ENCODE peak calls at places on chromosomes 1 and 21, in four cellular contexts. Z is NB4, U is A549, G is endothelial cell. T is an unnamed sample.

GRCh38 chr1:151553659-151554058 is 13.6 kb downstream of the TUFT1 start:
- DNase-seq in Z (no peak), G (no peak), U (no peak), T (no peak)

GRCh38 chr1:165424454-165425283 is 20.3 kb downstream of the RXRG start:
- DNase-seq in U (no peak), Z (peak), G (no peak), T (no peak)

GRCh38 chr1:168213349-168213748 is 12.5 kb upstream of the SFT2D2 start:
- DNase-seq in U (no peak), G (no peak), Z (no peak), T (no peak)

GRCh38 chr1:118914379-118915161 is 73.6 kb downstream of the TBX15 start:
- DNase-seq in G (no peak), U (peak), Z (no peak), T (no peak)

GRCh38 chr1:90162216-90162615 is 167.3 kb downstream of the ZNF326 start:
- DNase-seq in Z (no peak), U (no peak), G (no peak), T (no peak)

GRCh38 chr1:233188061-233188460 is 107.5 kb downstream of the PCNX2 start:
- DNase-seq in G (no peak), Z (no peak), U (no peak), T (no peak)

GRCh38 chr1:111656093-111657017 is 36.8 kb downstream of the RAP1A start:
- DNase-seq in G (peak), Z (peak), U (peak), T (no peak)

GRCh38 chr21:31771685-31772084 is 39.8 kb upstream of the SCAF4 start:
- DNase-seq in U (no peak), G (no peak), Z (no peak), T (no peak)

GRCh38 chr1:232145768-232146167 is 484.2 kb downstream of the SIPA1L2 start:
- DNase-seq in U (peak), G (no peak), Z (no peak), T (no peak)

GRCh38 chr1:47819503-47819888 is 177.7 kb downstream of the TRABD2B start:
- DNase-seq in U (no peak), G (no peak), Z (no peak), T (no peak)

GRCh38 chr1:29332204-29332603 is 95.9 kb downstream of the PTPRU start:
- DNase-seq in U (peak), Z (peak), G (peak), T (no peak)

GRCh38 chr1:9115656-9116205 is 13.2 kb downstream of the GPR157 start:
- DNase-seq in U (no peak), Z (no peak), G (no peak), T (no peak)

GRCh38 chr1:47225430-47226100 is 6.5 kb downstream of the TAL1 start:
- DNase-seq in Z (no peak), U (no peak), G (peak), T (no peak)

GRCh38 chr1:21100496-21100895 is 76.2 kb downstream of the EIF4G3 start:
- DNase-seq in Z (peak), G (peak), U (no peak), T (no peak)

GRCh38 chr1:245991266-245991665 is 515.8 kb downstream of the SMYD3 start:
- DNase-seq in G (no peak), U (no peak), Z (no peak), T (no peak)

GRCh38 chr1:221309711-221310110 is 430.5 kb downstream of the HLX start:
- DNase-seq in G (no peak), Z (no peak), U (no peak), T (no peak)

GRCh38 chr1:182170941-182171461 is 109.5 kb upstream of the ZNF648 start:
- DNase-seq in U (no peak), G (no peak), Z (peak), T (no peak)

GRCh38 chr1:148161252-148161901 is 9.3 kb upstream of the NBPF11 start:
- DNase-seq in Z (no peak), G (no peak), U (no peak), T (no peak)

GRCh38 chr1:115408489-115409002 is 70.5 kb upstream of the NGF start:
- DNase-seq in U (no peak), Z (no peak), G (no peak), T (no peak)

GRCh38 chr1:4046836-4047461 is 146.9 kb upstream of the C1orf174 start:
- DNase-seq in Z (no peak), U (no peak), G (no peak), T (no peak)

GRCh38 chr1:78519446-78519845 is 28.7 kb downstream of the PTGFR start:
- DNase-seq in G (no peak), U (no peak), Z (no peak), T (no peak)

GRCh38 chr1:88063605-88064004 is 620.5 kb upstream of the PKN2 start:
- DNase-seq in Z (no peak), U (no peak), G (no peak), T (no peak)

GRCh38 chr1:14552246-14552970 is 46.1 kb upstream of the KAZN start:
- DNase-seq in Z (no peak), U (no peak), G (no peak), T (no peak)

GRCh38 chr1:37513795-37514349 is 694 bp downstream of the MEAF6 start:
- DNase-seq in G (peak), Z (peak), U (no peak), T (peak)

GRCh38 chr1:111214086-111214801 is 13.3 kb upstream of the CHI3L2 start:
- DNase-seq in Z (no peak), G (no peak), U (no peak), T (no peak)

GRCh38 chr1:155034318-155035208 is 939 bp downstream of the DCST1 start:
- DNase-seq in G (no peak), U (no peak), Z (no peak), T (no peak)

GRCh38 chr1:218772575-218772974 is 401.1 kb upstream of the LYPLAL1 start:
- DNase-seq in U (no peak), Z (no peak), G (no peak), T (no peak)

GRCh38 chr21:45510466-45510955 is 31.7 kb downstream of the SLC19A1 start:
- DNase-seq in U (no peak), Z (no peak), G (no peak), T (no peak)

GRCh38 chr1:21865609-21865942 is 53.5 kb downstream of the LDLRAD2 start:
- DNase-seq in G (no peak), U (no peak), Z (no peak), T (no peak)

GRCh38 chr1:110087812-110088738 is 17.6 kb upstream of the ALX3 start:
- DNase-seq in Z (peak), U (peak), G (peak), T (no peak)

GRCh38 chr1:43207229-43207853 is 35.2 kb downstream of the CFAP57 start:
- DNase-seq in Z (no peak), U (peak), G (no peak), T (no peak)

GRCh38 chr1:7670334-7671145 is 100.6 kb upstream of the VAMP3 start:
- DNase-seq in G (no peak), U (no peak), Z (no peak), T (no peak)

GRCh38 chr1:41752514-41753170 is 166.1 kb downstream of the HIVEP3 start:
- DNase-seq in Z (no peak), G (no peak), U (no peak), T (no peak)

GRCh38 chr1:44830900-44831304 is 12.2 kb downstream of the PTCH2 start:
- DNase-seq in U (no peak), G (no peak), Z (no peak), T (no peak)

GRCh38 chr1:111441573-111442192 is 7.4 kb downstream of the WDR77 start:
- DNase-seq in Z (peak), G (peak), U (peak), T (no peak)

GRCh38 chr21:32322676-32323075 is 24.0 kb downstream of the MRAP start:
- DNase-seq in G (no peak), Z (no peak), U (no peak), T (no peak)

DNA sequence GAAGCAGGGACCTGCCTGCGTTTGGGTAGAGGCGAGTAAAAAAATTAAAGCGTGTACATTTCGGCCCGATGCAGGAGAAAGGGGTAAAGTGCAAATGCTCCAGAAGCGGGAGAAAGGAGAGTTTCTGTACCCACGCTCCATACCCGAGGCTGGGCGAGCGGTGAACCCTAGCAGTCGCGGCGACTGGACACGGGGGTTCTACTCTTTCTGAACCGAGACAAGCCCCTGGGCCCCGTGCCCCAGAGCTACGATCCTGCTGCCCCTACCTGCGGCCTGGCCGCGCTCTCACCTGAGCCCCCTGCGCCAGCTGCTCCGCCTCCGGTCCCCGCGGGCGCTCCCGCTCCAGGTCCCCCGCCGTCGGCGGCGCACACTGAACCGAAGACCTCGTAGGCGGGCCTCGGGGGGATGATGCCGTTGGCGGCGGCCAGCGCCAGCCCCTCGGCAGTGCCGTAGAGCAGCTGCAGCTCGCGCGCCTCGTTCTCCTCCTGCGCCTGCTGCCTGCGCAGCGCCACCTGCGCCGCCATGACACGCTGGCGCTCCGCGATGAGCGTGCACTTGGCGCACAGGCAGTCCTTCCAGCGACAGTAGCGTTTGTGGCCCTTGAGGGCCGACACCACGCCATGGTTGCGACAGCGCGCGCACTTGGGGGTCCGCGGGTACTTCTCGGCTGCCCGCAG is 2.4 kb downstream of the DMRTA2 start:
- DNase-seq in G (peak), Z (no peak), U (no peak), T (peak)
- TF ChIP-seq CTCF in G (no peak), Z (no peak), U (no peak), T (no peak)

GRCh38 chr1:113109908-113110554 is 37.0 kb downstream of the LRIG2 start:
- DNase-seq in G (no peak), U (peak), Z (no peak), T (no peak)
- TF ChIP-seq CTCF in G (no peak), U (no peak), Z (no peak), T (no peak)

GRCh38 chr1:6082430-6082971 is 36.8 kb downstream of the KCNAB2 start:
- DNase-seq in U (no peak), G (peak), Z (no peak), T (no peak)

GRCh38 chr1:6081901-6082300 is 36.2 kb downstream of the KCNAB2 start:
- DNase-seq in Z (no peak), G (no peak), U (no peak), T (no peak)

GRCh38 chr1:6083385-6083784 is 37.7 kb downstream of the KCNAB2 start:
- DNase-seq in U (no peak), Z (no peak), G (no peak), T (no peak)

GRCh38 chr1:6077919-6078318 is 32.2 kb downstream of the KCNAB2 start:
- DNase-seq in G (no peak), Z (no peak), U (no peak), T (no peak)

DNA sequence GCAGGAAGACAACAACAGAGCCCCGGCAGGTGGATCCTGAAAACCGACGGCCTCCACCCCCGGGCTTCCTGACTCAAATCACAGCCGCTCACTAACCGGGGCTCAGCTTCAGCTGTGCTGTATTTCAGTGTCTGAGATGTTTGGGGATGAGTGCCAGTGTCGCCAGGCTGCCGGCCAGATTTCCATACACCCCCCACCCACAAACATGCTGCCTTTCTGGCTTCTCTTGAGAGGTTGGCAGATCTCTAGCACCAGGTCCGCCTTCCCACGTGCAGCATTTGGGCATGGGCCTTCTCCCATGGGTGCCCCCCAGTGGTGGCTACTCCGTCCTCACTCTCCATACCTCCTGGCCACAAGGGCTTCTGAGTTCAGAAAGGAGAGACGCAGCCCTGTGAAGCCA is 34.8 kb downstream of the KCNAB2 start:
- DNase-seq in Z (no peak), G (no peak), U (peak), T (no peak)
- TF ChIP-seq CTCF in Z (no peak), G (no peak), U (no peak), T (no peak)

GRCh38 chr1:91605566-91605965 is 104.9 kb downstream of the CDC7 start:
- DNase-seq in U (no peak), Z (no peak), G (no peak), T (no peak)
- TF ChIP-seq CTCF in U (no peak), Z (no peak), G (no peak), T (no peak)

GRCh38 chr1:192357904-192358303 is 41.1 kb downstream of the RGS21 start:
- DNase-seq in G (no peak), Z (no peak), U (no peak), T (no peak)

GRCh38 chr1:192367436-192367835 is 50.6 kb downstream of the RGS21 start:
- DNase-seq in Z (no peak), U (no peak), G (no peak), T (no peak)

GRCh38 chr1:192358822-192359221 is 42.0 kb downstream of the RGS21 start:
- DNase-seq in Z (no peak), G (no peak), U (no peak), T (no peak)

DNA sequence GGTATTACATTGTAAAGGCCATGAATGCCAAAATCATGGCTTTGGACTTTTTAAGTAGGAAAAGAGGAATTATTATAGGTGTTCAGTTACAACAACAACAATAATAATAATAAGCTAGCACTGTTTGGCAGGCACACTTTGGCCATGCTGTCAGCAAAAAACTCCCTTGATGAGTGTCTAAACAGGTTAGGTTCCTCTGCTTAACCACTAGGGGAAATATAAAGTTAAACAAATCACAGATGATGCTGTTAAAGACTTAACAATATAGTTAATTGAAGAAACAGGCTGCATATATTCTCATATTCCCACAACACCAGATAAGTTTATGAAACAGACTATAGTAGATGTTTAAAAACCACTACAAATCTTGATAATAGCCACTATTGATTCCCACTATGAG is 46.4 kb downstream of the RGS21 start:
- DNase-seq in Z (no peak), U (peak), G (no peak), T (no peak)
- TF ChIP-seq CTCF in Z (no peak), U (no peak), G (peak), T (no peak)

DNA sequence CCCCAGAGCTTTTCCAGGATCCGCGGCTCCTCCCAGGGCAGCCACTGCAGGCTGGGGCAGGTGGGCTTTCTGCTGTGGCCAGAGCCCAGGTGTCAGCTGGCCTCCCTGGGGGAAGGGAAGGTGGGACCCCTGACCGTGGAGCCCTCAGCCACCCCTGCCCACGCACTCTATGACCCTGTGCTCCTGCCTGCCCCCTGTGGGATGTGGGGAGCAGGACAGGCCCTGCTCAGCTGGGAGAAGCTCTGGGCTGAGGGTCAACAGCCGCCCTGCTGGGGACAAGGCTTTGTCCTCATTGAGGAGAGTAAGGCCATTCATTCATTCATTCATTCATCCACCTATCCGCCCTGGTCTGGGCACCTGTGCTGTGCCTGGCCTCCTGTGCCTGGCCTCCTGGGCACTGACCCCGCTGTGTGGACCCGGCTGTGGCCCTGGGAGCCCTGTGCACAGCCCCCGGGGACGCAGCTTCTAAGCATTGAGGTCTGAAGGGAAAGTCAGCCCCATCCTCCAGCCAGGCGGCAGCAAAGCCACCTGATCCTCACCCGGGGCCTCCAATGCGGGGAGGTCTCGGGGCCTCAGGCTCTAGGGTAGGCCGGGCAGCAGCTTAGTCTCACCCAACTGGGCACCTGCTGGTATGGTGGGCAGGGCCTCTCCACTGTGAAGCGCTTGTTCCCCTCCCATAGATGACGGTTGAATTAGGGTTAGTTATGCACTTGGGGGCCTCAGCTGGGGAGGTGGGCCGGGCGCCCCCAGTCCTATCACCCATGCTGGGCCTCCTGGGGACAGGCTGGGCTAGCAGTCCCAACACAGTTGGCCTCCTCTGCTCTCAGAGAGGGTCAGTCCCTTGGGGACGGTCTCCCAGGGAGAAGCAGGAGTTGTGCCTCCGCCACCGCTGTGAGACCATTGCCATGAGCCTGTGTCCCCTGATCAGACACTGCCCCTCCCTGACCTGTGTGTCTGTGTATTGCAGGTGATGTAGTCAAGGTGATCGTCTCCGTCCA is 6.0 kb downstream of the TNFRSF14 start:
- DNase-seq in G (no peak), U (no peak), Z (no peak), T (no peak)
- TF ChIP-seq CTCF in G (no peak), U (no peak), Z (peak), T (no peak)

GRCh38 chr1:35111106-35111505 is 31.9 kb downstream of the ZMYM1 start:
- DNase-seq in Z (no peak), G (no peak), U (peak), T (no peak)

GRCh38 chr1:35115459-35116383 is 36.5 kb downstream of the ZMYM1 start:
- DNase-seq in G (no peak), Z (no peak), U (no peak), T (no peak)

DNA sequence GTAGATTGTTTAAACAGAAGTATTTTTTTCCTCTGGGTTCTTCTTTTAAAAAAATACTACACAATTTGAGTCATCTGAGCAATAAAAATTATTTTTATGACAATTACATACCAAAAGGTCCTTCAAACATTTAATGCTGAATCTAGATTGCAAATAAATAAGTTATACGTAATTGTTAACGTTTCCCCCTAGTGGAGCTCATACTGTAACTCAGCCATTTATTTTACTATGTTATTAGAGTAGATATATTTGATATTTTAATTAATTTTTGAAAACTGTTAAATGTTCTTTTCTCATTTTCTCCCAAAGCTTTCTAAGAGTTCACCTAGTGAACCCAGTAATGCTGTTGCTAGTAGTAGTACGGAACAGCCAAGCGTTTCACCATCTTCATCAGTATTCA is 33.5 kb downstream of the ZMYM1 start:
- DNase-seq in G (no peak), U (peak), Z (no peak), T (no peak)
- TF ChIP-seq CTCF in G (peak), U (peak), Z (no peak), T (no peak)